ENCODE peak calls at places on chromosome 5, in eight cellular contexts. H is pancreas; Y is K562; X is heart right ventricle; A is psoas muscle; F is H1; W is CD8-positive, alpha-beta T cell; L is IMR-90. R is an unnamed sample. For H3K4me1, the result is how much of the 10 kb centered on the place peaks cover.

GRCh38 chr5:12399868-12400267 is 495.6 kb upstream of the CTNND2 start:
- DNase-seq in H (no peak), Y (no peak), X (no peak), A (no peak), F (no peak), W (no peak), L (no peak), R (no peak)

GRCh38 chr5:35237580-35238376 is 7.5 kb upstream of the PRLR start:
- DNase-seq in H (no peak), Y (no peak), X (no peak), A (no peak), F (no peak), W (no peak), L (no peak), R (no peak)

GRCh38 chr5:96023518-96023917 is 61.9 kb upstream of the ELL2 start:
- DNase-seq in H (no peak), Y (no peak), X (no peak), A (no peak), F (no peak), W (no peak), L (peak), R (no peak)

GRCh38 chr5:169631360-169631759 is 5.7 kb upstream of the DOCK2 start:
- DNase-seq in H (no peak), Y (no peak), X (no peak), A (no peak), F (no peak), W (no peak), L (peak), R (no peak)

GRCh38 chr5:169142264-169142970 is 158.5 kb downstream of the SLIT3 start:
- DNase-seq in H (peak), Y (no peak), X (peak), A (peak), F (no peak), W (no peak), L (no peak), R (no peak)

GRCh38 chr5:147530801-147531389 is 21.0 kb upstream of the DPYSL3 start:
- DNase-seq in H (no peak), Y (no peak), X (no peak), A (no peak), F (no peak), W (no peak), L (peak), R (no peak)

GRCh38 chr5:579746-580366 is 32.3 kb upstream of the CEP72 start:
- DNase-seq in H (no peak), Y (no peak), X (no peak), A (no peak), F (no peak), W (no peak), L (no peak), R (no peak)

GRCh38 chr5:176726746-176727527 is 79.7 kb downstream of the TSPAN17 start:
- DNase-seq in H (no peak), Y (no peak), X (no peak), A (no peak), F (no peak), W (no peak), L (no peak), R (no peak)

GRCh38 chr5:142143878-142144277 is 35.3 kb downstream of the NDFIP1 start:
- DNase-seq in H (no peak), Y (peak), X (no peak), A (no peak), F (no peak), W (no peak), L (peak), R (no peak)

GRCh38 chr5:136957428-136957827 is 541.7 kb downstream of the SPOCK1 start:
- DNase-seq in H (no peak), Y (no peak), X (no peak), A (no peak), F (no peak), W (no peak), L (no peak), R (no peak)

GRCh38 chr5:16909464-16909863 is 26.6 kb downstream of the MYO10 start:
- DNase-seq in H (no peak), Y (no peak), X (no peak), A (no peak), F (no peak), W (no peak), L (peak), R (no peak)

GRCh38 chr5:96968614-96969013 is 32.7 kb downstream of the LNPEP start:
- DNase-seq in H (no peak), Y (no peak), X (no peak), A (no peak), F (no peak), W (no peak), L (peak), R (no peak)

GRCh38 chr5:169290895-169291294 is 10.0 kb downstream of the SLIT3 start:
- DNase-seq in H (no peak), Y (no peak), X (no peak), A (no peak), F (no peak), W (no peak), L (no peak), R (no peak)

GRCh38 chr5:136802382-136802781 is 437.0 kb upstream of the TRPC7 start:
- DNase-seq in H (no peak), Y (no peak), X (no peak), A (no peak), F (no peak), W (no peak), L (peak), R (no peak)

GRCh38 chr5:93163010-93163663 is 417.9 kb downstream of the NR2F1-AS1 start:
- DNase-seq in H (no peak), Y (no peak), X (no peak), A (no peak), F (no peak), W (no peak), L (peak), R (no peak)

GRCh38 chr5:107966216-107966615 is 295.5 kb upstream of the EFNA5 start:
- DNase-seq in H (no peak), Y (no peak), X (no peak), A (no peak), F (no peak), W (no peak), L (peak), R (no peak)

GRCh38 chr5:159096555-159097460 is 2.9 kb downstream of the EBF1 start:
- DNase-seq in H (no peak), Y (no peak), X (peak), A (no peak), F (no peak), W (no peak), L (no peak), R (no peak)

GRCh38 chr5:159097461-159098284 is 2.0 kb downstream of the EBF1 start:
- DNase-seq in H (no peak), Y (no peak), X (peak), A (peak), F (no peak), W (no peak), L (peak), R (no peak)

GRCh38 chr5:159095882-159096554 is 3.7 kb downstream of the EBF1 start:
- DNase-seq in H (no peak), Y (no peak), X (peak), A (no peak), F (no peak), W (no peak), L (no peak), R (no peak)

GRCh38 chr5:159094745-159095144 is 5.0 kb downstream of the EBF1 start:
- DNase-seq in H (no peak), Y (peak), X (peak), A (peak), F (no peak), W (peak), L (peak), R (peak)

DNA sequence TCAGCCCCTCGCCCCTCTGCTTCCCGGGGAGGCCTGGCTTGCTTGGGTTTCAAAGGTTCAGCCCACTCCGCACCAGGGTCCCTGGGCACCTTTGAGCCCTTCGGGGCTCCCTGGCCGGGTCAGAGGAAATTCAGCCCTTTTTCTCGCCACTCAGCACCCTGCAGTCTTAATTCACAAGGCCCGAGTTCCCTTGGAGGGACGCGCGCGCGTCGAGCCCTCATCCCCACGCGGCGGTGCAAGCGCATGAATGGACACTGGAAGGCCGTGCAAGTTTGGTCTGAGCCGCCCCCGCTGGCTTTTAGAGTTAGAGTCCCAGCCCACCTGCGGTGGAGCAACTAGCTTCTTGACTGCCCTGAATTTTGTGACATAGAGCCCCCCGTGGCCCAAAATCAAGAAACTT is 4.5 kb downstream of the EBF1 start:
- DNase-seq in H (no peak), Y (no peak), X (peak), A (peak), F (no peak), W (no peak), L (no peak), R (no peak)
- H3K4me1 ChIP-seq in H (under half), Y (under half), X (half or more), A (under half), F (under half), W (under half), L (under half), R (under half)

GRCh38 chr5:56703962-56704361 is 111.4 kb upstream of the MAP3K1 start:
- DNase-seq in H (no peak), Y (no peak), X (no peak), A (no peak), F (no peak), W (no peak), L (no peak), R (no peak)
- TF ChIP-seq CTCF in H (no peak), Y (no peak), X (no peak), A (no peak), F (no peak), W (no peak), L (no peak), R (no peak)

GRCh38 chr5:158739941-158740340 is 359.8 kb downstream of the EBF1 start:
- DNase-seq in H (no peak), Y (no peak), X (no peak), A (no peak), F (no peak), W (no peak), L (no peak), R (peak)
- H3K4me1 ChIP-seq in H (under half), Y (under half), X (under half), A (under half), F (under half), W (under half), L (under half), R (under half)

GRCh38 chr5:106459541-106459940 is 1211.2 kb downstream of the EFNA5 start:
- DNase-seq in H (no peak), Y (no peak), X (no peak), A (no peak), F (no peak), W (no peak), L (no peak), R (no peak)

GRCh38 chr5:106451998-106452397 is 1218.7 kb downstream of the EFNA5 start:
- DNase-seq in H (no peak), Y (no peak), X (no peak), A (no peak), F (no peak), W (no peak), L (no peak), R (no peak)

GRCh38 chr5:106454050-106454449 is 1216.7 kb downstream of the EFNA5 start:
- DNase-seq in H (no peak), Y (no peak), X (no peak), A (no peak), F (no peak), W (no peak), L (no peak), R (no peak)

DNA sequence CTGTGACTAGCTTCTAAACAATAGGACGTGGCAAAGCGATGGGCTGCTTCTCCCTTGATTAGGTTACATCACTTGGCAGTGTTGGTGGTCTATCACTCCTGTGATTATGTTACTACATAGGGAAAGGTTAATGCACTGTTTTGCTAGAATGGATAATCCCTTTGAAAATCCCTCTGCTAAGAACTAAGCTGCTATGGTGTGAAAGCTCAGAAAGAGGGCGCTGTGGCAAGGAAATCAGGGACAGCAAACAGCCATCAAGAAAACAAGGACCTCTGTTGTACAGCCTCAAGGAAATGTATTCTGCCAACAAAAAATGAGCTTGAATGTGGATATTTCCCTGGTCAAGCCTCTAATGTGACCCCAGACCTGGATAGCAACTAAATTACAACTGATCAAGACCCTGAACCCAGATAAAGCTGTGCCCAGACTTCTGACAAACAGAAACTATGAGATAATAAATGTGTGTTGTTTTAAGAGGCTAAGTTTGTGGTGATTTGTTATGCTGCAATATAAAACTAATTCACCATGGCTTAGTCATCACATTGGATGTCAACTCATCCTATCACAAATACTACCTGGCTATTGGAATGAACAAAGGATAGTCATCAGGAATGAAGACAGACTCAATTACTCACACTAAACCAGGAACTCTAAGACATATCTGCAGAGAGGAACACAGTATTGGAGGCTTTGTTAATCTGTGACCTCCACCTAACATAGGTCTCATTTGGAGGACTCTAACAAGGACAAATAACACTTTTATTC is 1215.9 kb downstream of the EFNA5 start:
- DNase-seq in H (no peak), Y (no peak), X (no peak), A (no peak), F (peak), W (no peak), L (peak), R (no peak)
- TF ChIP-seq CTCF in H (no peak), Y (no peak), X (no peak), A (peak), F (peak), W (no peak), L (peak), R (peak)

GRCh38 chr5:39502704-39503103 is 77.9 kb upstream of the DAB2 start:
- DNase-seq in H (no peak), Y (no peak), X (no peak), A (no peak), F (no peak), W (no peak), L (no peak), R (no peak)

GRCh38 chr5:39500656-39501295 is 76.0 kb upstream of the DAB2 start:
- DNase-seq in H (no peak), Y (no peak), X (no peak), A (no peak), F (no peak), W (no peak), L (peak), R (no peak)

GRCh38 chr5:39498247-39498952 is 73.6 kb upstream of the DAB2 start:
- DNase-seq in H (no peak), Y (no peak), X (no peak), A (no peak), F (no peak), W (no peak), L (peak), R (no peak)

GRCh38 chr5:39503148-39503547 is 78.4 kb upstream of the DAB2 start:
- DNase-seq in H (no peak), Y (no peak), X (no peak), A (no peak), F (no peak), W (no peak), L (peak), R (no peak)

GRCh38 chr5:39501403-39501802 is 76.6 kb upstream of the DAB2 start:
- DNase-seq in H (no peak), Y (no peak), X (peak), A (peak), F (no peak), W (no peak), L (peak), R (no peak)
- H3K4me1 ChIP-seq in H (under half), Y (under half), X (under half), A (under half), F (under half), W (under half), L (under half), R (under half)

GRCh38 chr5:80408475-80408875 is 611 bp downstream of the ZFYVE16 start:
- DNase-seq in H (peak), Y (peak), X (peak), A (peak), F (peak), W (no peak), L (peak), R (peak)
- TF ChIP-seq CTCF in H (no peak), Y (no peak), X (peak), A (no peak), F (no peak), W (no peak), L (no peak), R (no peak)

GRCh38 chr5:133967715-133968056 is 739 bp downstream of the C5orf15 start:
- DNase-seq in H (no peak), Y (no peak), X (no peak), A (no peak), F (no peak), W (no peak), L (peak), R (no peak)
- H3K4me1 ChIP-seq in H (under half), Y (under half), X (under half), A (under half), F (under half), W (under half), L (under half), R (under half)

GRCh38 chr5:52943285-52943684 is 45.9 kb upstream of the ITGA2 start:
- DNase-seq in H (no peak), Y (no peak), X (no peak), A (no peak), F (no peak), W (no peak), L (no peak), R (no peak)
- TF ChIP-seq CTCF in H (no peak), Y (peak), X (no peak), A (no peak), F (no peak), W (no peak), L (peak), R (no peak)

GRCh38 chr5:148974638-148975330 is 88.1 kb downstream of the SH3TC2 start:
- DNase-seq in H (no peak), Y (no peak), X (no peak), A (no peak), F (no peak), W (no peak), L (no peak), R (no peak)
- H3K4me1 ChIP-seq in H (under half), Y (under half), X (under half), A (half or more), F (under half), W (under half), L (under half), R (under half)

R was measured in right atrium auricular region.